ENCODE peak calls at places on chromosomes 13 and 19, in ten cellular contexts. D is iris pigment epithelial cell, H is fibroblast of the aortic adventitia, K is HS-5, X is bronchial epithelial cell, P is stromal cell of bone marrow, W is heart right ventricle, G is amniotic stem cell, O is NCI-H2081 treated with DMSO at 0.1 percent for 48 hours, B is T follicular helper cell. S is an unnamed sample.

GRCh38 chr19:17420267-17420924 is 549 bp downstream of the MVB12A start:
- DNase-seq in D (no peak), B (no peak), O (no peak), H (peak), G (no peak), X (no peak), K (no peak), P (no peak), W (peak), S (no peak)

GRCh38 chr19:2045501-2046045 is 5.5 kb downstream of the MKNK2 start:
- DNase-seq in W (no peak), G (no peak), H (no peak), P (no peak), O (no peak), K (no peak), X (no peak), B (no peak), D (no peak), S (no peak)

GRCh38 chr13:43368003-43368402 is 344.6 kb downstream of the DNAJC15 start:
- DNase-seq in O (no peak), W (no peak), D (peak), P (no peak), B (no peak), H (peak), K (no peak), X (no peak), G (no peak), S (no peak)

GRCh38 chr19:47891923-47892666 is 6.0 kb upstream of the SULT2A1 start:
- DNase-seq in D (peak), P (no peak), W (no peak), H (peak), G (no peak), B (no peak), X (peak), K (no peak), O (no peak), S (no peak)

GRCh38 chr19:43464089-43464775 is 1.2 kb downstream of the LYPD3 start:
- DNase-seq in W (peak), X (no peak), B (no peak), P (no peak), O (no peak), G (no peak), H (no peak), D (no peak), K (no peak), S (no peak)

GRCh38 chr19:3669134-3669436 is 31.2 kb downstream of the PIP5K1C start:
- DNase-seq in K (no peak), O (no peak), W (no peak), P (no peak), X (no peak), B (no peak), H (no peak), D (no peak), G (no peak), S (no peak)

GRCh38 chr13:100694722-100695644 is 20.4 kb upstream of the TMTC4 start:
- DNase-seq in X (peak), P (peak), B (no peak), W (no peak), K (peak), G (no peak), D (peak), O (no peak), H (peak), S (no peak)

GRCh38 chr19:12703056-12703455 is 6.6 kb upstream of the FBXW9 start:
- DNase-seq in K (no peak), G (no peak), H (peak), D (peak), X (no peak), B (no peak), P (no peak), W (no peak), O (no peak), S (no peak)

GRCh38 chr19:943551-944170 is 17.8 kb downstream of the ARID3A start:
- DNase-seq in P (no peak), B (no peak), G (no peak), K (no peak), D (no peak), X (no peak), O (no peak), W (no peak), H (no peak), S (no peak)

GRCh38 chr19:7739801-7740659 is 7.3 kb downstream of the CD209 start:
- DNase-seq in B (no peak), D (no peak), K (no peak), X (no peak), P (no peak), W (no peak), H (no peak), O (no peak), G (no peak), S (no peak)